ENCODE peak calls at places on chromosomes 11 and 22, in nine cellular contexts. N, X, Z, T, V, L, O, I and Y are unnamed samples.

GRCh38 chr11:32109138-32109537 is 18.3 kb downstream of the RCN1 start:
- DNase-seq in N (no peak), X (no peak), Z (no peak), T (no peak), V (peak; percentile 94), L (no peak), O (peak; percentile 94), I (no peak), Y (no peak)

GRCh38 chr11:67306769-67307544 is 3.6 kb downstream of the SSH3 start:
- DNase-seq in N (no peak), X (no peak), Z (no peak), T (no peak), V (no peak), L (peak; percentile 20), O (no peak), I (no peak), Y (no peak)

GRCh38 chr11:19792510-19792909 is 79.9 kb downstream of the NAV2 start:
- DNase-seq in N (no peak), X (no peak), Z (no peak), T (no peak), V (no peak), L (no peak), O (no peak), I (no peak), Y (no peak)

GRCh38 chr22:28369849-28370248 is 309.8 kb downstream of the TTC28 start:
- DNase-seq in N (no peak), X (no peak), Z (no peak), T (no peak), V (no peak), L (no peak), O (no peak), I (no peak), Y (no peak)

GRCh38 chr11:96396637-96397036 is 6.8 kb downstream of the JRKL start:
- DNase-seq in N (no peak), X (no peak), Z (no peak), T (no peak), V (no peak), L (no peak), O (no peak), I (no peak), Y (no peak)

GRCh38 chr11:65427691-65428577 is 5.3 kb downstream of the NEAT1 start:
- DNase-seq in N (no peak), X (peak; percentile 54), Z (peak; percentile 64), T (peak; percentile 64), V (peak; percentile 78), L (peak; percentile 64), O (peak; percentile 46), I (peak; percentile 42), Y (no peak)

GRCh38 chr11:17760102-17761029 is 25.8 kb downstream of the KCNC1 start:
- DNase-seq in N (peak; percentile 57), X (peak; percentile 75), Z (peak; percentile 64), T (no peak), V (peak; percentile 39), L (peak; percentile 61), O (peak; percentile 41), I (no peak), Y (peak; percentile 50)

GRCh38 chr22:41917906-41918791 is 3.3 kb upstream of the SHISA8 start:
- DNase-seq in N (no peak), X (peak; percentile 69), Z (peak; percentile 51), T (no peak), V (peak; percentile 63), L (peak; percentile 58), O (peak; percentile 44), I (peak; percentile 49), Y (peak; percentile 68)

GRCh38 chr22:43990044-43990443 is 34.1 kb upstream of the PARVB start:
- DNase-seq in N (no peak), X (no peak), Z (no peak), T (no peak), V (no peak), L (no peak), O (no peak), I (no peak), Y (no peak)

GRCh38 chr11:68750197-68750987 is 928 bp downstream of the TESMIN start:
- DNase-seq in N (no peak), X (peak; percentile 37), Z (peak; percentile 2), T (no peak), V (no peak), L (no peak), O (no peak), I (peak; percentile 24), Y (peak; percentile 56)

GRCh38 chr22:35894937-35895708 is 133.5 kb downstream of the RBFOX2 start:
- DNase-seq in N (no peak), X (no peak), Z (no peak), T (no peak), V (peak; percentile 79), L (no peak), O (peak; percentile 100), I (peak; percentile 47), Y (no peak)

GRCh38 chr11:115361025-115361424 is 143.2 kb downstream of the CADM1 start:
- DNase-seq in N (no peak), X (no peak), Z (no peak), T (no peak), V (no peak), L (no peak), O (no peak), I (no peak), Y (no peak)

GRCh38 chr22:48959496-48959895 is 868.2 kb downstream of the BRD1 start:
- DNase-seq in N (no peak), X (no peak), Z (no peak), T (peak; percentile 38), V (no peak), L (peak; percentile 9), O (no peak), I (no peak), Y (peak; percentile 15)
- H3K9me3 ChIP-seq in N (no peaks in the 10 kb centered on the region), X (no peaks in the 10 kb centered on the region), Z (no peaks in the 10 kb centered on the region), T (no peaks in the 10 kb centered on the region), V (peaks cover 50% of the 10 kb centered on the region), L (no peaks in the 10 kb centered on the region), O (peaks cover 3% of the 10 kb centered on the region), I (no peaks in the 10 kb centered on the region), Y (no peaks in the 10 kb centered on the region)

GRCh38 chr11:6992457-6993431 is 27.4 kb downstream of the ZNF214 start:
- DNase-seq in N (no peak), X (no peak), Z (no peak), T (no peak), V (peak; percentile 99), L (no peak), O (no peak), I (no peak), Y (no peak)

GRCh38 chr11:6991227-6991626 is 28.9 kb downstream of the ZNF214 start:
- DNase-seq in N (no peak), X (no peak), Z (no peak), T (no peak), V (no peak), L (no peak), O (no peak), I (no peak), Y (no peak)

GRCh38 chr11:6992026-6992425 is 28.1 kb downstream of the ZNF214 start:
- DNase-seq in N (no peak), X (no peak), Z (no peak), T (no peak), V (peak; percentile 47), L (no peak), O (no peak), I (no peak), Y (no peak)

DNA sequence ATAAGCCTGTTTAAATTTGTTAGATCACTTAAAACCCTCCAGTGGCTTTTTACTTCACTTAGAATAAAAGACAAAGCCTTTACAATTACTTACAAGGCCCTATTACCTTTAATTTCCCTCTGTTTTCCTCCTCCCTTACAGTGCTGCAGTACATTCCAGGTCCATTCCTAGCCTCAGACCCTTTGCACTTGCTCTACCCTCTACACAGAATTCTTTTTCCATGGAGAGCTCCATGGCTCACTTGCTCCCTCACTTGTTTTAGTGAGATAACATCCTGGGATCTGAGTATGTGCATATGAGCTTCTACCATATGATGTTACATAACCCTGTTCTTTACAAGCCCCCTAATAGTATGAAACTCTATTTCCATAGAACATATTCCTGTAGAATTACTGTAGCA is 24.4 kb downstream of the ZNF214 start:
- DNase-seq in N (no peak), X (no peak), Z (no peak), T (no peak), V (no peak), L (no peak), O (no peak), I (no peak), Y (no peak)
- H3K4me1 ChIP-seq in N (no peaks in the 10 kb centered on the region), X (no peaks in the 10 kb centered on the region), Z (no peaks in the 10 kb centered on the region), T (no peaks in the 10 kb centered on the region), V (peaks cover 12% of the 10 kb centered on the region), L (no peaks in the 10 kb centered on the region), O (no peaks in the 10 kb centered on the region), I (peaks cover 21% of the 10 kb centered on the region), Y (no peaks in the 10 kb centered on the region)

GRCh38 chr11:131463609-131464008 is 93.2 kb downstream of the NTM start:
- DNase-seq in N (no peak), X (no peak), Z (no peak), T (peak; percentile 54), V (no peak), L (no peak), O (no peak), I (no peak), Y (no peak)

GRCh38 chr11:131464024-131464423 is 93.6 kb downstream of the NTM start:
- DNase-seq in N (no peak), X (no peak), Z (no peak), T (no peak), V (no peak), L (no peak), O (no peak), I (no peak), Y (no peak)

GRCh38 chr11:131464481-131464880 is 94.1 kb downstream of the NTM start:
- DNase-seq in N (no peak), X (no peak), Z (no peak), T (no peak), V (no peak), L (no peak), O (no peak), I (no peak), Y (no peak)

GRCh38 chr11:131462622-131463021 is 92.2 kb downstream of the NTM start:
- DNase-seq in N (no peak), X (no peak), Z (no peak), T (peak; percentile 52), V (no peak), L (no peak), O (no peak), I (no peak), Y (no peak)

GRCh38 chr11:131463162-131463561 is 92.7 kb downstream of the NTM start:
- DNase-seq in N (no peak), X (no peak), Z (no peak), T (peak; percentile 34), V (no peak), L (no peak), O (no peak), I (no peak), Y (no peak)
- TF ChIP-seq CTCF in N (no peak), X (no peak), Z (no peak), T (no peak), V (no peak), L (no peak), O (no peak), I (no peak), Y (no peak)

DNA sequence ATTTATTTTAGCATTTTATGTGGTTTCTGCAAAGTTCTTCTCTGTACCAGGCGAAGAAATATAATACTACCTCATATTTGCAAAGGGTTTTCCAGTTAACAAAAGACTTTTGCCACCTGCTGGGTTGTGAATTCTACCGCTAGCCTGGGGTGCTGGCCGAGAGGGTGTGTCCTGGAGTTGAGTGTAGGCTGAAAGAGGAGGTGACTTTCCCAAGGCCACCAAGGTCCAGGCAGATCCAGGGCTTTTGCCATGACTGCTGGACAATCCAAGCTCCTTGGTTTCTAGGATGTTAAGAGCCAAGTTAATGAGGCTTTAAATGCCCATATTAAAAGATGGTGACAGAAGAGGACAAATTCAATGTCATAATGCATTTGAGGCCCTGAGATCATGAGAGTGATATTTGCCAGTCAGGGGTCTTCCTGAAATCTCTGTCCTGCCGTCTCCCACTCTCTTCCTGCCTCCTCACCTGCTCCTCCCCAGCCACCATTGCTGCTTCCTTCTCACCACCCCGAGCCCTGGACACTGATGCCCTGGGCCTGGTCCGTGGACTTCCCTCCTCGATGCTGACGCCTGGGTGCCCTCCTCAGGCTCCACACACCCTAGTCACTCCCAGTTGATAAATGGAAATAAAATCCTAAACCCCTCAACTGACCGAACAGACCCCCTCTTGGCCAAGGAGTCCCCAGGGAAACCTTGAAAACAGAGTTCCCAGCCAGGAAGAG is 825.6 kb downstream of the TBC1D22A start:
- DNase-seq in N (no peak), X (no peak), Z (no peak), T (no peak), V (no peak), L (peak; percentile 11), O (no peak), I (peak; percentile 5), Y (no peak)
- H3K9me3 ChIP-seq in N (no peaks in the 10 kb centered on the region), X (no peaks in the 10 kb centered on the region), Z (no peaks in the 10 kb centered on the region), T (no peaks in the 10 kb centered on the region), V (peaks cover 37% of the 10 kb centered on the region), L (peaks cover 5% of the 10 kb centered on the region), O (no peaks in the 10 kb centered on the region), I (no peaks in the 10 kb centered on the region), Y (peaks cover 12% of the 10 kb centered on the region)